ENCODE peak calls at places on chromosomes 6 and 20, in four cellular contexts. Y is activated T-helper 1 cell treated with anti-CD3 and anti-CD28 coated beads, Interleukin-12 subunit alpha, Interleukin-12 subunit beta, Interleukin-2, Interleukin-4 antibody, amounts not matched to agents 30 ng/mL and 10 ng/mL and 1 ng/mL, durations not matched to agents 14 hours and 24 hours and 36 hours; J is activated naive CD4-positive, alpha-beta T cell; B is GM20000. G is an unnamed sample.

GRCh38 chr6:14732845-14733757 is 512.8 kb upstream of the JARID2 start:
- DNase-seq in B (no peak), J (peak; percentile 27), Y (peak; percentile 37), G (no peak)

GRCh38 chr20:62968378-62969178 is 16.1 kb downstream of the SLC17A9 start:
- DNase-seq in J (no peak), Y (no peak), B (no peak), G (no peak)

GRCh38 chr6:85866373-85866740 is 223.7 kb upstream of the SYNCRIP start:
- DNase-seq in J (no peak), Y (no peak), B (no peak), G (no peak)

GRCh38 chr6:146791930-146792329 is 193.2 kb downstream of the ADGB start:
- DNase-seq in B (no peak), J (no peak), Y (no peak), G (no peak)

GRCh38 chr6:47134476-47135189 is 92.5 kb upstream of the ADGRF1 start:
- DNase-seq in B (no peak), Y (no peak), J (no peak), G (no peak)

GRCh38 chr6:11324453-11325023 is 92.1 kb upstream of the NEDD9 start:
- DNase-seq in J (no peak), B (peak; percentile 56), Y (peak; percentile 54), G (peak; percentile 20)

GRCh38 chr20:25287631-25288290 is 39.9 kb downstream of the PYGB start:
- DNase-seq in J (no peak), Y (no peak), B (no peak), G (no peak)

GRCh38 chr20:3042621-3043020 is 801 bp upstream of the GNRH2 start:
- DNase-seq in B (no peak), J (no peak), Y (no peak), G (no peak)

GRCh38 chr6:110615723-110616122 is 139.3 kb upstream of the SLC22A16 start:
- DNase-seq in Y (no peak), J (no peak), B (no peak), G (no peak)

GRCh38 chr20:2470051-2470431 is 548 bp downstream of the SNRPB start:
- DNase-seq in B (peak; percentile 70), Y (peak; percentile 58), J (peak; percentile 49), G (peak; percentile 64)

GRCh38 chr6:169048185-169048584 is 205.5 kb downstream of the THBS2 start:
- DNase-seq in J (no peak), B (no peak), Y (no peak), G (no peak)

GRCh38 chr20:34076952-34077351 is 35.1 kb downstream of the EIF2S2 start:
- DNase-seq in B (no peak), J (no peak), Y (no peak), G (no peak)

GRCh38 chr20:38610521-38610920 is 8.9 kb downstream of the ARHGAP40 start:
- DNase-seq in B (no peak), Y (no peak), J (no peak), G (no peak)

GRCh38 chr6:41451515-41452163 is 94.5 kb upstream of the FOXP4 start:
- DNase-seq in Y (no peak), B (no peak), J (no peak), G (no peak)

GRCh38 chr6:154447929-154448328 is 62.6 kb downstream of the CNKSR3 start:
- DNase-seq in B (no peak), J (no peak), Y (no peak), G (no peak)

GRCh38 chr6:42210551-42210950 is 7.1 kb downstream of the MRPS10 start:
- DNase-seq in J (no peak), Y (no peak), B (no peak), G (no peak)

GRCh38 chr20:46190796-46191540 is 72.9 kb downstream of the CD40 start:
- DNase-seq in Y (no peak), J (no peak), B (no peak), G (no peak)

GRCh38 chr20:21100590-21101452 is 5.3 kb downstream of the LINC00237 start:
- DNase-seq in B (peak; percentile 45), Y (no peak), J (no peak), G (no peak)

GRCh38 chr6:53615633-53616449 is 49.7 kb downstream of the KLHL31 start:
- DNase-seq in Y (no peak), J (no peak), B (no peak), G (no peak)

GRCh38 chr20:38217791-38218565 is 42.6 kb downstream of the KIAA1755 start:
- DNase-seq in B (no peak), Y (no peak), J (no peak), G (no peak)

GRCh38 chr6:88402909-88403308 is 236.8 kb upstream of the CNR1 start:
- DNase-seq in B (no peak), J (no peak), Y (no peak), G (no peak)

GRCh38 chr6:22943331-22943730 is 374.0 kb downstream of the HDGFL1 start:
- DNase-seq in J (no peak), Y (no peak), B (no peak), G (no peak)

GRCh38 chr6:167437888-167438484 is 113.1 kb downstream of the TTLL2 start:
- DNase-seq in J (no peak), B (no peak), Y (no peak), G (no peak)

GRCh38 chr20:50281831-50282591 is 91.4 kb downstream of the CEBPB start:
- DNase-seq in B (no peak), Y (no peak), J (no peak), G (no peak)

GRCh38 chr6:158503846-158504245 is 56.0 kb upstream of the TMEM181 start:
- DNase-seq in Y (no peak), B (no peak), J (no peak), G (no peak)

GRCh38 chr6:111841822-111842221 is 31.4 kb downstream of the FYN start:
- DNase-seq in B (no peak), Y (peak; percentile 55), J (no peak), G (peak; percentile 61)

GRCh38 chr6:166313255-166314070 is 5.3 kb upstream of the PRR18 start:
- DNase-seq in B (peak; percentile 83), Y (no peak), J (peak; percentile 65), G (peak; percentile 38)

GRCh38 chr6:80769101-80769500 is 662.6 kb downstream of the BCKDHB start:
- DNase-seq in J (no peak), B (no peak), Y (no peak), G (no peak)

GRCh38 chr6:31627690-31628287 is 7.3 kb downstream of the PRRC2A start:
- DNase-seq in J (no peak), B (no peak), Y (no peak), G (no peak)

GRCh38 chr6:138844203-138844602 is 48.3 kb downstream of the ECT2L start:
- DNase-seq in Y (no peak), B (no peak), J (no peak), G (no peak)

GRCh38 chr20:3923818-3924217 is 34.6 kb downstream of the PANK2 start:
- DNase-seq in B (no peak), J (no peak), Y (no peak), G (no peak)

G was measured in NK-92 treated with Interleukin-12 subunit alpha and Interleukin-12 subunit beta, amount 100 ng/mL, for 24 hours.